ENCODE peak calls at places on chromosomes 11 and 22, in nine cellular contexts. One of them, this sample, is unnamed.

GRCh38 chr11:69422645-69423044 is 58.8 kb upstream of the LINC01488 start:
- DNase-seq in activated CD8-positive, alpha-beta memory T cell treated with anti-CD3 and anti-CD28 coated beads, Interleukin-2, amount 50 U/mL, for 48 hours: no peak
- DNase-seq in stomach: no peak
- DNase-seq in hepatocyte: no peak
- DNase-seq in RPMI7951: no peak
- DNase-seq in ACHN: no peak
- DNase-seq in LoVo: no peak
- DNase-seq in heart left ventricle: peak
- DNase-seq in glomerular endothelial cell: no peak
- DNase-seq in this sample: no peak

GRCh38 chr11:23272095-23272494 is 411.8 kb upstream of the CCDC179 start:
- DNase-seq in activated CD8-positive, alpha-beta memory T cell treated with anti-CD3 and anti-CD28 coated beads, Interleukin-2, amount 50 U/mL, for 48 hours: no peak
- DNase-seq in stomach: no peak
- DNase-seq in hepatocyte: no peak
- DNase-seq in RPMI7951: no peak
- DNase-seq in ACHN: no peak
- DNase-seq in LoVo: no peak
- DNase-seq in heart left ventricle: no peak
- DNase-seq in glomerular endothelial cell: no peak
- DNase-seq in this sample: no peak

GRCh38 chr11:117647872-117648271 is 149.1 kb downstream of the DSCAML1 start:
- DNase-seq in activated CD8-positive, alpha-beta memory T cell treated with anti-CD3 and anti-CD28 coated beads, Interleukin-2, amount 50 U/mL, for 48 hours: no peak
- DNase-seq in stomach: no peak
- DNase-seq in hepatocyte: no peak
- DNase-seq in RPMI7951: no peak
- DNase-seq in ACHN: no peak
- DNase-seq in LoVo: no peak
- DNase-seq in heart left ventricle: no peak
- DNase-seq in glomerular endothelial cell: no peak
- DNase-seq in this sample: no peak

GRCh38 chr11:47296045-47296444 is 26.1 kb downstream of the MADD start:
- DNase-seq in activated CD8-positive, alpha-beta memory T cell treated with anti-CD3 and anti-CD28 coated beads, Interleukin-2, amount 50 U/mL, for 48 hours: no peak
- DNase-seq in stomach: no peak
- DNase-seq in hepatocyte: no peak
- DNase-seq in RPMI7951: no peak
- DNase-seq in ACHN: no peak
- DNase-seq in LoVo: no peak
- DNase-seq in heart left ventricle: no peak
- DNase-seq in glomerular endothelial cell: no peak
- DNase-seq in this sample: no peak

GRCh38 chr22:19984201-19984753 is 32.3 kb downstream of the ARVCF start:
- DNase-seq in activated CD8-positive, alpha-beta memory T cell treated with anti-CD3 and anti-CD28 coated beads, Interleukin-2, amount 50 U/mL, for 48 hours: no peak
- DNase-seq in stomach: no peak
- DNase-seq in hepatocyte: peak
- DNase-seq in RPMI7951: peak
- DNase-seq in ACHN: peak
- DNase-seq in LoVo: peak
- DNase-seq in heart left ventricle: peak
- DNase-seq in glomerular endothelial cell: no peak
- DNase-seq in this sample: no peak

GRCh38 chr11:28836285-28837081 is 728.3 kb downstream of the METTL15 start:
- DNase-seq in activated CD8-positive, alpha-beta memory T cell treated with anti-CD3 and anti-CD28 coated beads, Interleukin-2, amount 50 U/mL, for 48 hours: no peak
- DNase-seq in stomach: no peak
- DNase-seq in hepatocyte: peak
- DNase-seq in RPMI7951: peak
- DNase-seq in ACHN: peak
- DNase-seq in LoVo: peak
- DNase-seq in heart left ventricle: no peak
- DNase-seq in glomerular endothelial cell: peak
- DNase-seq in this sample: peak

GRCh38 chr22:46578824-46579561 is 41.2 kb upstream of the GRAMD4 start:
- DNase-seq in activated CD8-positive, alpha-beta memory T cell treated with anti-CD3 and anti-CD28 coated beads, Interleukin-2, amount 50 U/mL, for 48 hours: no peak
- DNase-seq in stomach: peak
- DNase-seq in hepatocyte: peak
- DNase-seq in RPMI7951: no peak
- DNase-seq in ACHN: no peak
- DNase-seq in LoVo: no peak
- DNase-seq in heart left ventricle: peak
- DNase-seq in glomerular endothelial cell: no peak
- DNase-seq in this sample: no peak

GRCh38 chr22:22767876-22768602 is 119.6 kb upstream of the IGLL5 start:
- DNase-seq in activated CD8-positive, alpha-beta memory T cell treated with anti-CD3 and anti-CD28 coated beads, Interleukin-2, amount 50 U/mL, for 48 hours: no peak
- DNase-seq in stomach: no peak
- DNase-seq in hepatocyte: no peak
- DNase-seq in RPMI7951: no peak
- DNase-seq in ACHN: no peak
- DNase-seq in LoVo: no peak
- DNase-seq in heart left ventricle: no peak
- DNase-seq in glomerular endothelial cell: no peak
- DNase-seq in this sample: no peak

GRCh38 chr11:118046051-118046963 is 30.6 kb upstream of the TMPRSS4 start:
- DNase-seq in activated CD8-positive, alpha-beta memory T cell treated with anti-CD3 and anti-CD28 coated beads, Interleukin-2, amount 50 U/mL, for 48 hours: peak
- DNase-seq in stomach: no peak
- DNase-seq in hepatocyte: no peak
- DNase-seq in RPMI7951: no peak
- DNase-seq in ACHN: no peak
- DNase-seq in LoVo: no peak
- DNase-seq in heart left ventricle: no peak
- DNase-seq in glomerular endothelial cell: no peak
- DNase-seq in this sample: no peak

GRCh38 chr11:124875943-124876817 is 10.9 kb downstream of the ROBO3 start:
- DNase-seq in activated CD8-positive, alpha-beta memory T cell treated with anti-CD3 and anti-CD28 coated beads, Interleukin-2, amount 50 U/mL, for 48 hours: peak
- DNase-seq in stomach: peak
- DNase-seq in hepatocyte: peak
- DNase-seq in RPMI7951: peak
- DNase-seq in ACHN: peak
- DNase-seq in LoVo: peak
- DNase-seq in heart left ventricle: peak
- DNase-seq in glomerular endothelial cell: peak
- DNase-seq in this sample: peak

GRCh38 chr11:123434262-123434661 is 4.2 kb downstream of the GRAMD1B start:
- DNase-seq in activated CD8-positive, alpha-beta memory T cell treated with anti-CD3 and anti-CD28 coated beads, Interleukin-2, amount 50 U/mL, for 48 hours: no peak
- DNase-seq in stomach: no peak
- DNase-seq in hepatocyte: no peak
- DNase-seq in RPMI7951: peak
- DNase-seq in ACHN: peak
- DNase-seq in LoVo: no peak
- DNase-seq in heart left ventricle: no peak
- DNase-seq in glomerular endothelial cell: no peak
- DNase-seq in this sample: no peak

GRCh38 chr22:28978158-28978557 is 83.5 kb downstream of the C22orf31 start:
- DNase-seq in activated CD8-positive, alpha-beta memory T cell treated with anti-CD3 and anti-CD28 coated beads, Interleukin-2, amount 50 U/mL, for 48 hours: no peak
- DNase-seq in stomach: no peak
- DNase-seq in hepatocyte: no peak
- DNase-seq in RPMI7951: peak
- DNase-seq in ACHN: peak
- DNase-seq in LoVo: no peak
- DNase-seq in heart left ventricle: peak
- DNase-seq in glomerular endothelial cell: no peak
- DNase-seq in this sample: no peak

GRCh38 chr11:9831122-9831521 is 167.2 kb downstream of the SWAP70 start:
- DNase-seq in activated CD8-positive, alpha-beta memory T cell treated with anti-CD3 and anti-CD28 coated beads, Interleukin-2, amount 50 U/mL, for 48 hours: no peak
- DNase-seq in stomach: no peak
- DNase-seq in hepatocyte: no peak
- DNase-seq in RPMI7951: no peak
- DNase-seq in ACHN: no peak
- DNase-seq in LoVo: no peak
- DNase-seq in heart left ventricle: no peak
- DNase-seq in glomerular endothelial cell: no peak
- DNase-seq in this sample: no peak

GRCh38 chr11:61978703-61979661 is 11.5 kb upstream of the FTH1 start:
- DNase-seq in activated CD8-positive, alpha-beta memory T cell treated with anti-CD3 and anti-CD28 coated beads, Interleukin-2, amount 50 U/mL, for 48 hours: no peak
- DNase-seq in stomach: no peak
- DNase-seq in hepatocyte: no peak
- DNase-seq in RPMI7951: no peak
- DNase-seq in ACHN: no peak
- DNase-seq in LoVo: no peak
- DNase-seq in heart left ventricle: no peak
- DNase-seq in glomerular endothelial cell: no peak
- DNase-seq in this sample: no peak

GRCh38 chr22:40204331-40205116 is 26.8 kb downstream of the TNRC6B start:
- DNase-seq in activated CD8-positive, alpha-beta memory T cell treated with anti-CD3 and anti-CD28 coated beads, Interleukin-2, amount 50 U/mL, for 48 hours: peak
- DNase-seq in stomach: no peak
- DNase-seq in hepatocyte: no peak
- DNase-seq in RPMI7951: peak
- DNase-seq in ACHN: no peak
- DNase-seq in LoVo: no peak
- DNase-seq in heart left ventricle: no peak
- DNase-seq in glomerular endothelial cell: no peak
- DNase-seq in this sample: peak

GRCh38 chr11:34379081-34379480 is 21.3 kb upstream of the ABTB2 start:
- DNase-seq in activated CD8-positive, alpha-beta memory T cell treated with anti-CD3 and anti-CD28 coated beads, Interleukin-2, amount 50 U/mL, for 48 hours: no peak
- DNase-seq in stomach: no peak
- DNase-seq in hepatocyte: no peak
- DNase-seq in RPMI7951: peak
- DNase-seq in ACHN: no peak
- DNase-seq in LoVo: peak
- DNase-seq in heart left ventricle: no peak
- DNase-seq in glomerular endothelial cell: no peak
- DNase-seq in this sample: no peak

GRCh38 chr11:66262191-66262590 is 6.2 kb upstream of the RAB1B start:
- DNase-seq in activated CD8-positive, alpha-beta memory T cell treated with anti-CD3 and anti-CD28 coated beads, Interleukin-2, amount 50 U/mL, for 48 hours: no peak
- DNase-seq in stomach: no peak
- DNase-seq in hepatocyte: no peak
- DNase-seq in RPMI7951: no peak
- DNase-seq in ACHN: no peak
- DNase-seq in LoVo: no peak
- DNase-seq in heart left ventricle: no peak
- DNase-seq in glomerular endothelial cell: no peak
- DNase-seq in this sample: no peak

GRCh38 chr11:130159657-130160459 is at the start of gene ST14:
- DNase-seq in activated CD8-positive, alpha-beta memory T cell treated with anti-CD3 and anti-CD28 coated beads, Interleukin-2, amount 50 U/mL, for 48 hours: no peak
- DNase-seq in stomach: peak
- DNase-seq in hepatocyte: peak
- DNase-seq in RPMI7951: no peak
- DNase-seq in ACHN: no peak
- DNase-seq in LoVo: peak
- DNase-seq in heart left ventricle: no peak
- DNase-seq in glomerular endothelial cell: no peak
- DNase-seq in this sample: peak